ENCODE peak calls at places on chromosomes 4 and X, in seven cellular contexts. M is IMR-90, X is HCT116, N is H1, T is K562, B is HepG2, V is GM12878. D is an unnamed sample.

GRCh38 chr4:144646523-144647094 is 653 bp downstream of the HHIP start:
- DNase-seq in B (no peak), V (no peak), N (no peak), T (no peak), M (no peak), X (no peak), D (peak; percentile 53)

GRCh38 chr4:128565565-128566186 is 243.8 kb upstream of the JADE1 start:
- DNase-seq in B (peak; percentile 51), M (no peak), T (peak; percentile 39), N (peak; percentile 53), V (no peak), X (peak; percentile 46), D (peak; percentile 51)

GRCh38 chr4:38099908-38100407 is 139.8 kb downstream of the PTTG2 start:
- DNase-seq in X (no peak), B (no peak), M (peak; percentile 87), T (no peak), V (no peak), N (no peak), D (peak; percentile 84)

GRCh38 chrX:70176938-70177533 is at the start of gene DGAT2L6:
- DNase-seq in X (no peak), M (no peak), T (peak; percentile 45), N (no peak), B (no peak), V (peak; percentile 53), D (no peak)

GRCh38 chr4:154416183-154416543 is 75.4 kb downstream of the DCHS2 start:
- DNase-seq in B (peak; percentile 10), M (no peak), X (no peak), T (peak; percentile 47), N (no peak), V (no peak), D (no peak)

GRCh38 chr4:102311912-102312311 is 33.4 kb downstream of the SLC39A8 start:
- DNase-seq in B (no peak), T (no peak), M (no peak), X (no peak), N (no peak), V (no peak), D (peak; percentile 4)

GRCh38 chr4:154946113-154946512 is 165.0 kb downstream of the RBM46 start:
- DNase-seq in M (no peak), N (no peak), T (no peak), V (no peak), B (no peak), X (no peak), D (no peak)

GRCh38 chrX:114976321-114976720 is 41.1 kb downstream of the IL13RA2 start:
- DNase-seq in T (no peak), V (no peak), X (no peak), M (peak; percentile 19), N (no peak), B (no peak), D (no peak)

GRCh38 chr4:139901516-139902327 is 236.1 kb downstream of the MGST2 start:
- DNase-seq in X (no peak), B (no peak), M (peak; percentile 44), V (no peak), T (no peak), N (no peak), D (peak; percentile 79)

GRCh38 chr4:111556861-111557260 is 588.4 kb upstream of the FAM241A start:
- DNase-seq in B (no peak), X (no peak), V (no peak), T (no peak), M (peak; percentile 15), N (no peak), D (no peak)

GRCh38 chrX:13903405-13903804 is 86.5 kb upstream of the GPM6B start:
- DNase-seq in M (peak; percentile 96), N (no peak), T (no peak), X (no peak), B (no peak), V (no peak), D (no peak)

GRCh38 chrX:136196691-136197155 is 49.4 kb downstream of the FHL1 start:
- DNase-seq in M (no peak), N (no peak), V (no peak), X (no peak), B (no peak), T (no peak), D (no peak)

GRCh38 chr4:182837831-182838230 is 79.4 kb downstream of the DCTD start:
- DNase-seq in B (no peak), T (no peak), M (no peak), V (no peak), N (no peak), X (no peak), D (no peak)

GRCh38 chr4:2799444-2799911 is 6.6 kb downstream of the SH3BP2 start:
- DNase-seq in T (no peak), X (no peak), V (no peak), M (no peak), B (no peak), N (no peak), D (no peak)

GRCh38 chrX:97692575-97692974 is 808.9 kb downstream of the RPA4 start:
- DNase-seq in T (no peak), N (no peak), X (no peak), B (no peak), M (no peak), V (no peak), D (peak; percentile 1)

GRCh38 chr4:44326716-44327115 is 121.9 kb downstream of the KCTD8 start:
- DNase-seq in T (no peak), N (no peak), X (no peak), M (no peak), B (no peak), V (no peak), D (no peak)

GRCh38 chr4:139808381-139809206 is 143.0 kb downstream of the MGST2 start:
- DNase-seq in T (no peak), M (peak; percentile 17), X (no peak), V (no peak), B (peak; percentile 13), N (no peak), D (peak; percentile 81)

GRCh38 chr4:123577507-123577906 is 180.9 kb downstream of the SPRY1 start:
- DNase-seq in M (no peak), T (no peak), X (no peak), B (no peak), V (no peak), N (no peak), D (no peak)

GRCh38 chr4:55608591-55608990 is 16.5 kb upstream of the PDCL2 start:
- DNase-seq in M (no peak), V (no peak), X (no peak), T (no peak), N (no peak), B (no peak), D (no peak)

GRCh38 chr4:55609393-55609821 is 17.4 kb upstream of the PDCL2 start:
- DNase-seq in N (no peak), M (peak; percentile 2), V (no peak), T (no peak), X (no peak), B (no peak), D (no peak)

GRCh38 chr4:55600640-55601039 is 8.6 kb upstream of the PDCL2 start:
- DNase-seq in N (no peak), T (no peak), B (no peak), V (no peak), X (no peak), M (no peak), D (no peak)

GRCh38 chr4:55604996-55605395 is 13.0 kb upstream of the PDCL2 start:
- DNase-seq in T (no peak), M (no peak), V (no peak), N (no peak), X (no peak), B (no peak), D (no peak)
- H3K4me1 ChIP-seq in T (no peaks in the 10 kb centered on the region), M (no peaks in the 10 kb centered on the region), V (no peaks in the 10 kb centered on the region), N (no peaks in the 10 kb centered on the region), X (peaks cover 3% of the 10 kb centered on the region), B (no peaks in the 10 kb centered on the region), D (no peaks in the 10 kb centered on the region)

GRCh38 chr4:147826288-147826646 is 94.4 kb downstream of the ARHGAP10 start:
- DNase-seq in X (no peak), N (no peak), T (no peak), B (no peak), V (no peak), M (no peak), D (no peak)

GRCh38 chr4:147824316-147824715 is 92.4 kb downstream of the ARHGAP10 start:
- DNase-seq in M (no peak), B (no peak), V (no peak), N (no peak), X (no peak), T (no peak), D (no peak)

GRCh38 chr4:147823135-147823534 is 91.2 kb downstream of the ARHGAP10 start:
- DNase-seq in N (no peak), V (no peak), B (no peak), M (peak; percentile 68), T (no peak), X (no peak), D (no peak)

GRCh38 chr4:147825451-147826287 is 93.8 kb downstream of the ARHGAP10 start:
- DNase-seq in X (no peak), T (no peak), V (no peak), N (no peak), M (no peak), B (no peak), D (peak; percentile 67)

DNA sequence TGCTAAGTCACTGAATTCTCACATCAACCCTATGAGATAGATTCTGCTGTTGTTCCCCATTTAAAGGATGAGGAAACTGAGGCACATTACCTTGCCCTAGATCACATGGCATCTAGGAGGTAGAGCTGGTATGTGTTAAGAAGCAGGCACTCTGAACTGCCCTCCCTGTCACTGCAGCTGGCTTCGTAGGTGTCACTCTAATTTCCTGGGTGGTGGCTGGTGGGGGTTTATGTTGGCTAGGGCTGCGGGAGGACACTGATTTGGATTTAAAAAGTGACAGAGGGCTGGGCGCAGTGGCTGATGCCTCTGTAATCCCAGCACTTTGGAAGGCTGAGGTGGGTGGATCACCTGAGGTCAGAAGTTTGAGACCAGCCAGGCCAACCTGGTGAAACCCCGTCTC is 93.0 kb downstream of the ARHGAP10 start:
- DNase-seq in V (no peak), N (no peak), B (no peak), T (no peak), X (no peak), M (no peak), D (no peak)
- H2AFZ ChIP-seq in V (no peak overlapping the region), N (no peak overlapping the region), B (no peak overlapping the region), T (no peak overlapping the region), X (no peak overlapping the region), M (no peak overlapping the region), D (no peak overlapping the region)

GRCh38 chrX:71181910-71182799 is 37.5 kb downstream of the NLGN3 start:
- DNase-seq in X (peak; percentile 93), T (peak; percentile 87), B (peak; percentile 95), V (peak; percentile 82), M (peak; percentile 96), N (peak; percentile 74), D (peak; percentile 95)
- TF ChIP-seq POLR2A in X (no peak), T (peak; percentile 86), B (peak; percentile 75), V (peak; percentile 80), M (peak; percentile 83), N (peak; percentile 96), D (peak; percentile 68)

GRCh38 chrX:124502144-124502543 is 155.8 kb downstream of the SH2D1A start:
- DNase-seq in X (no peak), V (no peak), N (no peak), B (no peak), M (no peak), T (no peak), D (no peak)

GRCh38 chrX:124506031-124506430 is 159.7 kb downstream of the SH2D1A start:
- DNase-seq in X (no peak), N (no peak), V (no peak), T (no peak), M (no peak), B (no peak), D (no peak)

GRCh38 chrX:124501566-124501965 is 155.2 kb downstream of the SH2D1A start:
- DNase-seq in N (no peak), B (no peak), T (no peak), V (no peak), M (no peak), X (no peak), D (no peak)

GRCh38 chrX:124504106-124504983 is 158.0 kb downstream of the SH2D1A start:
- DNase-seq in V (peak; percentile 36), B (no peak), M (no peak), T (no peak), N (no peak), X (no peak), D (no peak)

GRCh38 chrX:124502599-124502998 is 156.2 kb downstream of the SH2D1A start:
- DNase-seq in V (no peak), T (no peak), B (no peak), X (no peak), M (no peak), N (no peak), D (no peak)
- H3K4me1 ChIP-seq in V (no peaks in the 10 kb centered on the region), T (no peaks in the 10 kb centered on the region), B (no peaks in the 10 kb centered on the region), X (no peaks in the 10 kb centered on the region), M (no peaks in the 10 kb centered on the region), N (no peaks in the 10 kb centered on the region), D (no peaks in the 10 kb centered on the region)

D was measured in endothelial cell of umbilical vein.